ENCODE peak calls at places on chromosomes 12 and 14, in ten cellular contexts. I is left lung, Z is body of pancreas, U is bronchial epithelial cell, O is coronary artery, C is PC-3, L is cardiac fibroblast, W is heart left ventricle, V is endodermal cell, M is brain microvascular endothelial cell. N is an unnamed sample.

GRCh38 chr12:77947746-77948145 is 117.1 kb downstream of the NAV3 start:
- DNase-seq in V (no peak), L (peak; percentile 14), Z (no peak), O (no peak), U (no peak), W (no peak), C (no peak), M (no peak), I (no peak), N (no peak)

GRCh38 chr12:72011374-72011773 is 72.7 kb downstream of the TPH2 start:
- DNase-seq in O (no peak), V (no peak), L (peak; percentile 3), U (no peak), W (no peak), I (no peak), C (no peak), Z (no peak), M (no peak), N (no peak)

GRCh38 chr14:105316968-105317498 is 2.5 kb downstream of the PACS2 start:
- DNase-seq in I (peak; percentile 32), O (no peak), L (no peak), W (no peak), V (no peak), M (no peak), U (no peak), Z (no peak), C (no peak), N (no peak)

GRCh38 chr14:69554500-69554899 is 20.2 kb downstream of the CCDC177 start:
- DNase-seq in Z (no peak), C (no peak), W (no peak), I (no peak), M (no peak), U (no peak), L (peak; percentile 54), V (no peak), O (no peak), N (no peak)

GRCh38 chr14:21455592-21455911 is 371 bp downstream of the CHD8 start:
- DNase-seq in C (peak; percentile 12), O (no peak), M (no peak), V (no peak), U (no peak), W (no peak), I (no peak), Z (no peak), L (peak; percentile 31), N (no peak)

GRCh38 chr12:12811343-12811742 is 1.8 kb upstream of the DDX47 start:
- DNase-seq in I (no peak), U (no peak), C (no peak), O (no peak), W (no peak), Z (no peak), L (no peak), V (no peak), M (no peak), N (no peak)

GRCh38 chr12:84763112-84763511 is 149.5 kb downstream of the SLC6A15 start:
- DNase-seq in O (no peak), Z (no peak), M (peak; percentile 73), C (no peak), L (peak; percentile 69), U (no peak), I (peak; percentile 58), W (no peak), V (no peak), N (no peak)

GRCh38 chr12:9404469-9405260 is 196.5 kb upstream of the PZP start:
- DNase-seq in U (no peak), V (peak; percentile 60), L (no peak), Z (no peak), I (no peak), C (no peak), W (no peak), O (no peak), M (no peak), N (no peak)

GRCh38 chr12:57810450-57810849 is 8.1 kb downstream of the AVIL start:
- DNase-seq in V (no peak), Z (no peak), M (no peak), W (no peak), L (peak; percentile 61), I (no peak), U (peak; percentile 87), C (peak; percentile 88), O (no peak), N (no peak)

GRCh38 chr14:94964931-94965330 is 192.4 kb downstream of the DICER1 start:
- DNase-seq in C (no peak), V (no peak), W (no peak), Z (no peak), M (no peak), U (no peak), I (no peak), O (no peak), L (no peak), N (no peak)

GRCh38 chr12:104412681-104413080 is 44.1 kb upstream of the CHST11 start:
- DNase-seq in V (peak; percentile 71), M (no peak), Z (no peak), C (no peak), I (no peak), U (no peak), W (no peak), L (no peak), O (no peak), N (no peak)

GRCh38 chr12:1421091-1421902 is 173.1 kb downstream of the FBXL14 start:
- DNase-seq in W (no peak), Z (no peak), L (no peak), V (no peak), U (no peak), I (no peak), O (no peak), C (no peak), M (no peak), N (no peak)

GRCh38 chr12:49230810-49231209 is 34.1 kb upstream of the TUBA1C start:
- DNase-seq in M (no peak), W (no peak), Z (no peak), V (no peak), U (no peak), C (no peak), L (no peak), I (no peak), O (no peak), N (no peak)

GRCh38 chr14:73843296-73843695 is 8.3 kb upstream of the PTGR2 start:
- DNase-seq in W (no peak), C (no peak), O (no peak), U (no peak), L (no peak), V (no peak), M (no peak), Z (no peak), I (no peak), N (no peak)

GRCh38 chr14:49173765-49174373 is 412.3 kb downstream of the RPS29 start:
- DNase-seq in U (peak; percentile 59), W (no peak), C (peak; percentile 88), I (peak; percentile 58), Z (peak; percentile 59), O (no peak), M (peak; percentile 77), L (peak; percentile 83), V (peak; percentile 92), N (peak; percentile 37)

GRCh38 chr12:108712164-108712924 is 19.0 kb downstream of the CORO1C start:
- DNase-seq in M (no peak), V (peak; percentile 53), O (no peak), Z (no peak), C (no peak), W (no peak), L (no peak), I (no peak), U (no peak), N (no peak)

GRCh38 chr14:23186913-23187654 is 3.6 kb upstream of the SLC7A8 start:
- DNase-seq in W (no peak), V (peak; percentile 65), M (peak; percentile 65), Z (peak; percentile 66), I (no peak), C (peak; percentile 76), U (peak; percentile 70), O (no peak), L (peak; percentile 87), N (no peak)

GRCh38 chr14:88181072-88181471 is 142.0 kb downstream of the KCNK10 start:
- DNase-seq in C (peak; percentile 25), U (peak; percentile 17), Z (no peak), M (no peak), L (no peak), W (no peak), I (no peak), V (peak; percentile 61), O (no peak), N (no peak)

DNA sequence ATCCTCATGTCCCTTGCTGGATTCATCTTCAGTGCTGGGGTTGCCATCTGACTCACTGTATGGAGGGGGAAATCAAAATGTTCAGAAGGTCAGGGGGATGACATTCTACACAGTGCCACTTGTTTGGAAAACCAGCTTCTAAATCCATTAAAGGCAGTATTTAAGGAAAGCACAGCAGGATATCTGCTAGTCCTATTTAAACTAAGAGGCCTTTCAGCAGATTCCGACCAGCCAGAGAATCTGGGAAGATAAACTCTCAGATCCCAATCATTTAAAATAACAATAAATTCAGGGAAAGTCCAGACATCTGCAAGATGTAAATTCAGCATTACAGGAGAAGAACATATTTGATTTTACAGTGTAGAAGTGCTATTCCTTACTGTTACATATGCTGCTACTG is 3.8 kb downstream of the SIX4 start:
- DNase-seq in O (no peak), I (no peak), V (no peak), C (no peak), W (no peak), L (no peak), M (no peak), Z (no peak), U (no peak), N (no peak)
- H3K4me3 ChIP-seq in O (no peak overlapping the region), I (no peak overlapping the region), V (peak overlapping the region; percentile 83), C (peak overlapping the region; percentile 86), W (no peak overlapping the region), L (no peak overlapping the region), M (no peak overlapping the region), Z (no peak overlapping the region), U (no peak overlapping the region), N (no peak overlapping the region)

GRCh38 chr14:28773917-28774691 is 7.5 kb downstream of the FOXG1 start:
- DNase-seq in Z (no peak), V (peak; percentile 95), C (no peak), L (peak; percentile 52), M (no peak), I (no peak), O (no peak), U (no peak), W (no peak), N (peak; percentile 20)
- TF ChIP-seq CTCF in Z (no peak), V (peak; percentile 90), C (no peak), L (peak; percentile 59), M (peak; percentile 71), I (no peak), O (no peak), U (peak; percentile 63), W (no peak), N (peak; percentile 80)

DNA sequence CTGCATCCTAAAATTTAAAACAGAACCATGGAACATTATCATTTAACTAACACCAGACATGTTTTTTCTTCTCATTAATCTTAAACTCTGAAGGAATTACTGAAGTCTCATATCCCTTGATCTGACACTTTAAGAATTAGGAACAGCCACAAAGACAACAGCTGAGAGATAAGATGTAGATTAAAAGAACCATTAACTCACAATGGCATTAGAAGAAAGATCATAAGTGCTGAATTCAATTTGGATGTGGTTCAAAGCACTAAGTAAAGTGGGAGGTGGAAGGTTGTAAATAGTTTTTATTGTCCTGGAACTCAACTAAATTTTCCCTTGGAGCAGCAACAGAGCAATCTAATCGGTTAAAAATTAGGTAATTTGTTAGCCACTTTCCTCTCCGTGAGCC is 199.0 kb upstream of the ATP2B1 start:
- DNase-seq in O (no peak), V (no peak), W (no peak), Z (no peak), I (no peak), M (no peak), L (no peak), U (no peak), C (no peak), N (no peak)
- H3K4me3 ChIP-seq in O (no peak overlapping the region), V (no peak overlapping the region), W (no peak overlapping the region), Z (no peak overlapping the region), I (no peak overlapping the region), M (no peak overlapping the region), L (no peak overlapping the region), U (no peak overlapping the region), C (no peak overlapping the region), N (no peak overlapping the region)

GRCh38 chr14:91899213-91899612 is 31.9 kb upstream of the TC2N start:
- DNase-seq in V (no peak), C (peak; percentile 68), O (no peak), L (no peak), M (no peak), I (no peak), U (no peak), Z (peak; percentile 88), W (no peak), N (no peak)
- TF ChIP-seq CTCF in V (peak; percentile 47), C (peak; percentile 67), O (no peak), L (no peak), M (no peak), I (no peak), U (no peak), Z (peak; percentile 64), W (no peak), N (peak; percentile 52)